ENCODE peak calls at places on chromosomes 5 and 9, in five cellular contexts. B, N, G, S and T are unnamed samples.

GRCh38 chr9:71984388-71985069 is 73.1 kb downstream of the C9orf85 start:
- DNase-seq in N (peak), B (peak), S (no peak), G (no peak), T (peak)

GRCh38 chr9:86328153-86328552 is 26.1 kb downstream of the TUT7 start:
- DNase-seq in N (no peak), S (no peak), G (no peak), B (no peak), T (no peak)

GRCh38 chr5:56588636-56589485 is 226.5 kb upstream of the MAP3K1 start:
- DNase-seq in N (no peak), S (peak), B (no peak), G (no peak), T (no peak)

GRCh38 chr9:36729902-36730301 is 157.2 kb downstream of the MELK start:
- DNase-seq in G (no peak), N (peak), B (peak), S (no peak), T (peak)

GRCh38 chr5:123907349-123907748 is 395.4 kb downstream of the CSNK1G3 start:
- DNase-seq in G (no peak), B (no peak), S (no peak), N (no peak), T (no peak)

GRCh38 chr5:76040806-76041205 is 42.4 kb upstream of the SV2C start:
- DNase-seq in G (no peak), S (no peak), B (no peak), N (no peak), T (no peak)

GRCh38 chr5:96626956-96627355 is 35.2 kb upstream of the CAST start:
- DNase-seq in N (peak), B (peak), G (no peak), S (no peak), T (peak)

GRCh38 chr5:52840286-52841050 is 52.8 kb downstream of the ITGA1 start:
- DNase-seq in G (no peak), B (no peak), S (peak), N (peak), T (peak)

GRCh38 chr5:107274576-107274975 is 396.2 kb downstream of the EFNA5 start:
- DNase-seq in S (no peak), G (no peak), N (no peak), B (no peak), T (no peak)

GRCh38 chr5:131164931-131165727 is at the start of gene HINT1:
- DNase-seq in B (peak), G (peak), S (peak), N (peak), T (peak)

GRCh38 chr9:17878810-17879370 is 300.0 kb downstream of the SH3GL2 start:
- DNase-seq in G (no peak), N (no peak), S (no peak), B (no peak), T (no peak)

GRCh38 chr5:174549254-174549653 is 175.1 kb upstream of the MSX2 start:
- DNase-seq in N (no peak), B (no peak), G (no peak), S (no peak), T (peak)

GRCh38 chr5:103915081-103915480 is 352.5 kb upstream of the NUDT12 start:
- DNase-seq in N (no peak), B (no peak), G (no peak), S (no peak), T (no peak)